ENCODE peak calls at places on chromosomes 7 and 10, in ten cellular contexts. H is LHCN-M2, W is B cell, R is posterior cingulate gyrus, L is thyroid gland, D is dorsolateral prefrontal cortex, F is GM03348, K is G401, Y is foreskin fibroblast, C is left kidney. U is an unnamed sample.

GRCh38 chr7:107559864-107560263 is 3.9 kb downstream of the COG5 start:
- DNase-seq in F (peak; percentile 50), D (no peak), R (no peak), H (peak; percentile 61), K (no peak), W (no peak), C (no peak), Y (peak; percentile 74), L (no peak), U (peak; percentile 72)

GRCh38 chr7:134891262-134892001 is 94.9 kb upstream of the AGBL3 start:
- DNase-seq in Y (peak; percentile 98), R (peak; percentile 74), F (peak; percentile 81), W (no peak), C (peak; percentile 97), K (peak; percentile 98), H (peak; percentile 100), L (peak; percentile 86), D (peak; percentile 59), U (peak; percentile 98)

GRCh38 chr7:129832282-129832681 is 120.5 kb downstream of the UBE2H start:
- DNase-seq in Y (no peak), C (no peak), W (no peak), F (no peak), L (no peak), H (no peak), R (no peak), K (no peak), D (no peak), U (no peak)

GRCh38 chr7:48365010-48365409 is 193.8 kb downstream of the ABCA13 start:
- DNase-seq in K (no peak), D (no peak), L (no peak), C (no peak), W (no peak), Y (no peak), F (no peak), R (no peak), H (peak; percentile 91), U (no peak)

GRCh38 chr10:51183783-51184182 is 109.5 kb downstream of the PRKG1 start:
- DNase-seq in D (no peak), W (no peak), Y (no peak), L (no peak), K (no peak), R (no peak), H (no peak), F (no peak), C (no peak), U (no peak)

GRCh38 chr7:98163704-98164478 is 47.3 kb upstream of the BHLHA15 start:
- DNase-seq in H (no peak), D (no peak), F (no peak), W (no peak), Y (peak; percentile 43), K (no peak), R (no peak), L (no peak), C (no peak), U (no peak)

GRCh38 chr7:38746438-38746837 is 115.3 kb upstream of the AMPH start:
- DNase-seq in H (no peak), Y (no peak), D (no peak), F (no peak), R (no peak), C (no peak), L (no peak), K (no peak), W (no peak), U (no peak)

GRCh38 chr10:84026821-84027257 is 112.5 kb upstream of the GHITM start:
- DNase-seq in Y (peak; percentile 0), H (no peak), C (peak; percentile 48), F (peak; percentile 36), W (no peak), D (no peak), R (no peak), K (no peak), L (peak; percentile 21), U (peak; percentile 25)

GRCh38 chr10:75597691-75598455 is 166.4 kb downstream of the LRMDA start:
- DNase-seq in Y (no peak), D (no peak), R (no peak), F (no peak), W (no peak), H (no peak), K (no peak), C (peak; percentile 70), L (no peak), U (no peak)

GRCh38 chr7:129098409-129099084 is 43.6 kb upstream of the TNPO3 start:
- DNase-seq in C (peak; percentile 55), K (no peak), W (no peak), R (no peak), L (no peak), D (no peak), F (no peak), H (no peak), Y (no peak), U (no peak)

GRCh38 chr10:11150255-11150731 is 132.6 kb downstream of the CELF2 start:
- DNase-seq in H (no peak), L (peak; percentile 19), F (no peak), D (no peak), W (no peak), K (no peak), C (no peak), Y (no peak), R (no peak), U (no peak)

GRCh38 chr10:70528726-70529362 is 50.3 kb downstream of the PALD1 start:
- DNase-seq in D (no peak), K (peak; percentile 66), R (peak; percentile 19), W (no peak), C (peak; percentile 81), F (peak; percentile 60), Y (peak; percentile 78), L (no peak), H (peak; percentile 56), U (peak; percentile 58)

GRCh38 chr7:126792501-126792900 is 460.2 kb downstream of the GRM8 start:
- DNase-seq in D (no peak), R (no peak), K (no peak), Y (no peak), F (no peak), C (no peak), H (no peak), W (no peak), L (no peak), U (no peak)

GRCh38 chr10:89392974-89393373 is 551 bp downstream of the IFIT1 start:
- DNase-seq in Y (peak; percentile 86), H (peak; percentile 72), L (peak; percentile 22), D (no peak), C (peak; percentile 33), R (no peak), F (peak; percentile 76), W (no peak), K (peak; percentile 77), U (peak; percentile 35)

GRCh38 chr7:158266817-158267736 is 320.5 kb downstream of the PTPRN2 start:
- DNase-seq in F (no peak), C (no peak), Y (no peak), L (no peak), H (no peak), R (no peak), K (no peak), D (peak; percentile 17), W (no peak), U (no peak)

GRCh38 chr7:155858521-155859061 is 46.3 kb upstream of the SHH start:
- DNase-seq in W (no peak), K (no peak), F (no peak), C (no peak), H (peak; percentile 61), L (no peak), D (no peak), Y (peak; percentile 27), R (no peak), U (no peak)

GRCh38 chr10:123999956-124000615 is 93.3 kb downstream of the CHST15 start:
- DNase-seq in F (peak; percentile 3), D (peak; percentile 6), C (no peak), L (no peak), W (peak; percentile 17), K (no peak), Y (no peak), H (no peak), R (no peak), U (no peak)